ENCODE peak calls at places on chromosome 17, in six cellular contexts. N is omental fat pad, R is foreskin fibroblast, M is HL-60, U is fibroblast of the aortic adventitia, P is HFFc6. J is an unnamed sample.

GRCh38 chr17:66665194-66665593 is 169.7 kb upstream of the CACNG5 start:
- DNase-seq in R (no peak), P (no peak), N (no peak), M (no peak), U (no peak), J (no peak)

GRCh38 chr17:2085648-2085949 is 30.7 kb downstream of the HIC1 start:
- DNase-seq in M (no peak), N (no peak), U (peak; percentile 89), P (no peak), R (no peak), J (no peak)

GRCh38 chr17:29732613-29733012 is 109.9 kb upstream of the CORO6 start:
- DNase-seq in U (no peak), M (no peak), N (no peak), P (peak; percentile 42), R (no peak), J (no peak)

GRCh38 chr17:57480438-57481196 is 224.3 kb downstream of the MSI2 start:
- DNase-seq in R (peak; percentile 39), N (no peak), P (peak; percentile 94), M (no peak), U (peak; percentile 43), J (peak; percentile 4)

GRCh38 chr17:37570527-37571093 is 38.6 kb downstream of the SYNRG start:
- DNase-seq in N (no peak), U (peak; percentile 27), R (peak; percentile 43), P (peak; percentile 76), M (peak; percentile 56), J (peak; percentile 90)

GRCh38 chr17:30808785-30809286 is 15.7 kb downstream of the CRLF3 start:
- DNase-seq in P (no peak), U (no peak), R (no peak), N (no peak), M (peak; percentile 83), J (no peak)

GRCh38 chr17:6930754-6931153 is 65.1 kb upstream of the ALOX12 start:
- DNase-seq in N (no peak), R (no peak), M (no peak), P (no peak), U (peak; percentile 31), J (no peak)

GRCh38 chr17:73388578-73388905 is 76.7 kb upstream of the CDC42EP4 start:
- DNase-seq in M (no peak), P (no peak), U (no peak), N (no peak), R (no peak), J (no peak)

GRCh38 chr17:75785770-75786538 is 1.3 kb downstream of the UNK start:
- DNase-seq in R (peak; percentile 20), M (peak; percentile 36), P (peak; percentile 44), U (peak; percentile 65), N (no peak), J (no peak)

GRCh38 chr17:43994272-43995149 is 9.9 kb upstream of the NAGS start:
- DNase-seq in M (peak; percentile 46), R (no peak), P (peak; percentile 35), N (no peak), U (peak; percentile 62), J (peak; percentile 69)

GRCh38 chr17:63956296-63956920 is 16.3 kb downstream of the SCN4A start:
- DNase-seq in R (peak; percentile 80), U (peak; percentile 15), P (peak; percentile 59), N (no peak), M (no peak), J (no peak)

GRCh38 chr17:6508519-6509294 is 47.6 kb downstream of the PITPNM3 start:
- DNase-seq in P (no peak), R (no peak), M (no peak), U (no peak), N (no peak), J (no peak)

GRCh38 chr17:82463881-82464566 is 5.5 kb downstream of the NARF start:
- DNase-seq in R (no peak), N (no peak), M (no peak), U (no peak), P (no peak), J (no peak)

GRCh38 chr17:17681744-17682292 is 560 bp downstream of the RAI1 start:
- DNase-seq in N (no peak), U (no peak), R (no peak), M (peak; percentile 1), P (no peak), J (no peak)
- TF ChIP-seq CTCF in N (no peak), U (no peak), R (no peak), M (no peak), P (peak; percentile 26), J (no peak)

GRCh38 chr17:79970576-79971068 is 65.0 kb downstream of the TBC1D16 start:
- DNase-seq in N (no peak), U (peak; percentile 22), M (peak; percentile 67), R (no peak), P (no peak), J (peak; percentile 64)
- TF ChIP-seq CTCF in N (no peak), U (peak; percentile 26), M (peak; percentile 83), R (peak; percentile 14), P (peak; percentile 67), J (no peak)

GRCh38 chr17:18093616-18094408 is 6.1 kb downstream of the DRG2 start:
- DNase-seq in U (peak; percentile 59), N (no peak), R (peak; percentile 60), M (peak; percentile 11), P (peak; percentile 81), J (peak; percentile 62)
- TF ChIP-seq CTCF in U (peak; percentile 30), N (no peak), R (peak; percentile 38), M (no peak), P (peak; percentile 77), J (peak; percentile 24)

GRCh38 chr17:979211-979538 is 401 bp downstream of the NXN start:
- DNase-seq in N (no peak), M (no peak), P (no peak), U (no peak), R (no peak), J (no peak)

GRCh38 chr17:981292-981658 is 1.7 kb upstream of the NXN start:
- DNase-seq in P (no peak), R (no peak), U (no peak), M (no peak), N (no peak), J (no peak)

GRCh38 chr17:978110-979093 is 1.2 kb downstream of the NXN start:
- DNase-seq in U (no peak), R (no peak), M (no peak), N (no peak), P (peak; percentile 25), J (peak; percentile 24)

GRCh38 chr17:980406-981291 is 1.1 kb upstream of the NXN start:
- DNase-seq in R (peak; percentile 72), M (peak; percentile 58), N (peak; percentile 28), U (peak; percentile 88), P (peak; percentile 85), J (peak; percentile 91)

DNA sequence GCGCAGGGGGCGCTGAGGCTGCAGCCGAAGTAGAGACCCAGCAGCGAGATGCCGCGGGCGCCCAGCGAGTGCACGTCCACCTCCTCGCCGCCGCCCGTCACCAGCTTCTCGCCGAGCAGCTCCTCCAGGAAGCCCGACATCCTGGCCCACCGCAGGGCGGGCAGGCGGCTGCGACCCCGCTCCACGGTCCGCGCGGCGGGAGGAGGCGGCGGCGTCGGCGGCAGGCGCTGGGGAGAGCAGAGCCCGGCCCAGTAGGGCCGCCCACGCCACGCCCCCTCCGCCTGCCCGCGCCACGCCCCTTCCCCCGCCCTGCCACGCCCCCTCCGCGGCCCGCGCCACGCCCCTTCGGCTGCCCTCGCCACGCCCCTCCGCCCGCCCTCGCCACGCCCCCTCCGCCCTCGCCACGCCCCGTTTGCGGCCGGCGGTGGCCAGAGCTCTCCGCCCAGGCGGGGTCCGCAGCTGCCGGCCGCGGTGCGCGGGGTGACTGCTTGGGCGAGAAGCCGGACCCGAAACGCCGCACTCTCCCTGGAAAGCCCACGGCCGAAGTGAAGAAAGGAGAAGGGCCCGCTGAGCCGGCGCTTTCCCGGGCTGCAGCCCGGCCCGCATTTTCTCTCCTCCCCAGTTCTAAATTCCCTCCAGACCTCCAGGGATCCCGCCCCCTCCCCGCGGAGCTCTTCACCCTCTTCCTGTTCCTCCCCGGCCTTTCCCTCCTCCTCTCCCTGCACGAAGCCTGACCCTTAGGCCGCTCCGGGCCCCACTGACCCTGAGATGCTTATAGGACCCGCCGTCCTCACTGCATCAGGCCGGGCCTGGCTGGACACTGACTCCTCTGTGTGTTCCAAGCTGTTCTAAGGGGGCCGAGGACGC is at the start of gene NXN:
- DNase-seq in N (peak; percentile 68), U (peak; percentile 64), R (peak; percentile 56), M (peak; percentile 31), P (peak; percentile 70), J (peak; percentile 58)
- TF ChIP-seq CTCF in N (no peak), U (peak; percentile 38), R (no peak), M (no peak), P (peak; percentile 29), J (peak; percentile 20)

GRCh38 chr17:48663134-48663924 is 37.2 kb upstream of the HOXB9 start:
- DNase-seq in N (no peak), M (no peak), P (no peak), R (no peak), U (no peak), J (no peak)
- TF ChIP-seq CTCF in N (no peak), M (no peak), P (peak; percentile 23), R (no peak), U (no peak), J (no peak)

J was measured in MCF 10A.